ENCODE peak calls at places on chromosomes 11 and 22, in seven cellular contexts. One of them, this sample, is unnamed.

GRCh38 chr22:19708323-19709011 is 5.8 kb upstream of the SEPTIN5 start:
- DNase-seq in fibroblast of the aortic adventitia: no peak
- DNase-seq in AG04449: no peak
- DNase-seq in fibroblast of pulmonary artery: no peak
- DNase-seq in kidney: peak
- DNase-seq in A549: no peak
- DNase-seq in tibial nerve: no peak
- DNase-seq in this sample: no peak

GRCh38 chr22:35966314-35967045 is 62.1 kb downstream of the RBFOX2 start:
- DNase-seq in kidney: no peak
- DNase-seq in tibial nerve: no peak
- DNase-seq in AG04449: no peak
- DNase-seq in fibroblast of pulmonary artery: no peak
- DNase-seq in A549: no peak
- DNase-seq in fibroblast of the aortic adventitia: no peak
- DNase-seq in this sample: no peak

GRCh38 chr11:34278175-34278574 is 79.6 kb downstream of the ABTB2 start:
- DNase-seq in kidney: no peak
- DNase-seq in tibial nerve: no peak
- DNase-seq in fibroblast of pulmonary artery: no peak
- DNase-seq in AG04449: no peak
- DNase-seq in A549: no peak
- DNase-seq in fibroblast of the aortic adventitia: no peak
- DNase-seq in this sample: no peak

GRCh38 chr22:49423125-49423650 is 404.5 kb downstream of the BRD1 start:
- DNase-seq in tibial nerve: no peak
- DNase-seq in A549: no peak
- DNase-seq in AG04449: no peak
- DNase-seq in fibroblast of pulmonary artery: no peak
- DNase-seq in kidney: peak
- DNase-seq in fibroblast of the aortic adventitia: no peak
- DNase-seq in this sample: no peak

GRCh38 chr22:29306830-29307657 is 594 bp downstream of the GAS2L1 start:
- DNase-seq in AG04449: no peak
- DNase-seq in fibroblast of pulmonary artery: peak
- DNase-seq in A549: peak
- DNase-seq in kidney: peak
- DNase-seq in tibial nerve: peak
- DNase-seq in fibroblast of the aortic adventitia: peak
- DNase-seq in this sample: no peak

GRCh38 chr11:130865091-130865771 is 51.0 kb downstream of the SNX19 start:
- DNase-seq in AG04449: no peak
- DNase-seq in tibial nerve: no peak
- DNase-seq in A549: no peak
- DNase-seq in fibroblast of pulmonary artery: no peak
- DNase-seq in fibroblast of the aortic adventitia: no peak
- DNase-seq in kidney: no peak
- DNase-seq in this sample: no peak

GRCh38 chr11:6414874-6415328 is 4.0 kb downstream of the APBB1 start:
- DNase-seq in kidney: no peak
- DNase-seq in A549: no peak
- DNase-seq in fibroblast of pulmonary artery: no peak
- DNase-seq in tibial nerve: no peak
- DNase-seq in AG04449: no peak
- DNase-seq in fibroblast of the aortic adventitia: no peak
- DNase-seq in this sample: no peak

GRCh38 chr11:8913961-8914660 is 3.1 kb downstream of the AKIP1 start:
- DNase-seq in fibroblast of pulmonary artery: peak
- DNase-seq in AG04449: no peak
- DNase-seq in tibial nerve: no peak
- DNase-seq in A549: peak
- DNase-seq in fibroblast of the aortic adventitia: peak
- DNase-seq in kidney: no peak
- DNase-seq in this sample: no peak

GRCh38 chr11:21511835-21512440 is 680.9 kb upstream of the ANO5 start:
- DNase-seq in kidney: no peak
- DNase-seq in tibial nerve: no peak
- DNase-seq in fibroblast of pulmonary artery: peak
- DNase-seq in fibroblast of the aortic adventitia: peak
- DNase-seq in A549: peak
- DNase-seq in AG04449: no peak
- DNase-seq in this sample: peak

GRCh38 chr22:46846154-46846831 is 83.8 kb downstream of the TBC1D22A start:
- DNase-seq in A549: no peak
- DNase-seq in AG04449: no peak
- DNase-seq in fibroblast of the aortic adventitia: no peak
- DNase-seq in kidney: no peak
- DNase-seq in fibroblast of pulmonary artery: peak
- DNase-seq in tibial nerve: no peak
- DNase-seq in this sample: no peak

GRCh38 chr11:54832676-54833075 is 126.0 kb downstream of the OR4A5 start:
- DNase-seq in AG04449: no peak
- DNase-seq in kidney: no peak
- DNase-seq in fibroblast of the aortic adventitia: no peak
- DNase-seq in fibroblast of pulmonary artery: no peak
- DNase-seq in tibial nerve: no peak
- DNase-seq in A549: no peak
- DNase-seq in this sample: no peak

GRCh38 chr11:62689421-62690183 is at the start of gene LRRN4CL:
- DNase-seq in fibroblast of the aortic adventitia: peak
- DNase-seq in kidney: no peak
- DNase-seq in AG04449: no peak
- DNase-seq in A549: no peak
- DNase-seq in fibroblast of pulmonary artery: peak
- DNase-seq in tibial nerve: peak
- DNase-seq in this sample: no peak

GRCh38 chr11:62687508-62688396 is 1.6 kb downstream of the LRRN4CL start:
- DNase-seq in AG04449: no peak
- DNase-seq in kidney: peak
- DNase-seq in A549: no peak
- DNase-seq in fibroblast of pulmonary artery: no peak
- DNase-seq in fibroblast of the aortic adventitia: no peak
- DNase-seq in tibial nerve: no peak
- DNase-seq in this sample: no peak

GRCh38 chr11:62682518-62682917 is 3.6 kb upstream of the UBXN1 start:
- DNase-seq in fibroblast of pulmonary artery: no peak
- DNase-seq in kidney: no peak
- DNase-seq in AG04449: no peak
- DNase-seq in tibial nerve: no peak
- DNase-seq in fibroblast of the aortic adventitia: no peak
- DNase-seq in A549: no peak
- DNase-seq in this sample: no peak

DNA sequence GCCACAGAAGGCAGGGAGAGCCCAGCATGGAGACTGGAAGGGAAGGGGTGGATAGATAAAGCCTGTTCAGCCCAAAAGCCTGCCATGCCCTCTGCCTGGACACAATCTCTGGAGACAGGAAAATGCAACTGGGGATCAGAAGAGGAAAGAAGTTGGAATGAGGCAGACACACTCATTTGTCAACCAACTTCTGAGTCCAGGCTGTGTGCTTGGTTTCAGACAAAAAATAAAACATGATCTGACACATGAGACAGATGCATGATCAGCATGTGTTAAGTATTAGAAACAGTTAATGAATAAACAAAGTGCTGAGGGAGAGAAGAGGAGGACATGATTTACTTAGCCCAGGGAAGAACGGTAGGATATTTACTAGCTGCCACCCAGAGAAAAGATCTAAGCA is 849 bp downstream of the LRRN4CL start:
- DNase-seq in fibroblast of the aortic adventitia: peak
- DNase-seq in fibroblast of pulmonary artery: no peak
- DNase-seq in A549: no peak
- DNase-seq in tibial nerve: no peak
- DNase-seq in kidney: no peak
- DNase-seq in AG04449: no peak
- DNase-seq in this sample: no peak
- H3K4me3 ChIP-seq in fibroblast of the aortic adventitia: peak
- H3K4me3 ChIP-seq in fibroblast of pulmonary artery: no peak
- H3K4me3 ChIP-seq in A549: no peak
- H3K4me3 ChIP-seq in tibial nerve: peak
- H3K4me3 ChIP-seq in kidney: peak
- H3K4me3 ChIP-seq in AG04449: peak
- H3K4me3 ChIP-seq in this sample: no peak

DNA sequence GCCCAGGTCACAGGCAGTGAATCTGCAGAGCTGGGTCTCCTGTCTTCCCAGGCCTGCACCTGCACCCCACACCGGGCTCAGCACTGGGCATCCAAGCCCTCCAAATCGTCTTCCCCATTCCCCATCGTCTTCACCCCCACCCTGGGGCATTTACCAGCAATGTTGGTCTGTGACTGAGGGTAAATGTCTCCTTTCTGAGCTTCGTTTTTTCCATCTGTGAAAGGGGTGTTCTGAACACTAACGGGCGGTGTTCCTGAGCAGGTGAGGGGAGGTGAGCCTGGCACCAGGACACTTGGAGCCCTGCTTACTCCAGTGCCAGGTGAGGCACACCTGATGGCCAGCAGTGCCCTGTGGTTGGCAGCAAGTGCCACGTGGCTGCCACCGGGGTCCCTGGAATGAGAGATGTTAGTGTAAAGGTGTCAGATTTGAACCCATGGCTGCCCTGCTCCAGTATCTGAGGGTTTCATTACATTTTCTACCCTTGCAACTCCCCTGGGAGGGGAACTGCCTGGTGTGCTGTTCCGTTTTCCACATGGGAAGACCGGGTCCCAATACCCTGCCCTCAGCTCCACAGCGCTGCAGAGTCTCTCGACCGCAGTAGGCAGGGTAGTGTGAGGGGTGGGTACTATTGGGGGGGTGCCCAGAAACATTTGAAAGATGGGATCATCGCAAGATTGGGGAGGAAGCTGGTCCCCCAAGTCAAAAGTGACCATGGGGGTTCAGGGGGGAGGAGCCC is 1.9 kb downstream of the CDC42EP1 start:
- DNase-seq in fibroblast of pulmonary artery: no peak
- DNase-seq in fibroblast of the aortic adventitia: no peak
- DNase-seq in AG04449: no peak
- DNase-seq in tibial nerve: no peak
- DNase-seq in kidney: no peak
- DNase-seq in A549: no peak
- DNase-seq in this sample: no peak
- TF ChIP-seq CTCF in fibroblast of pulmonary artery: no peak
- TF ChIP-seq CTCF in fibroblast of the aortic adventitia: no peak
- TF ChIP-seq CTCF in AG04449: no peak
- TF ChIP-seq CTCF in tibial nerve: no peak
- TF ChIP-seq CTCF in kidney: no peak
- TF ChIP-seq CTCF in A549: no peak
- TF ChIP-seq CTCF in this sample: no peak

GRCh38 chr11:120390585-120390922 is 54.3 kb downstream of the ARHGEF12 start:
- DNase-seq in fibroblast of the aortic adventitia: no peak
- DNase-seq in fibroblast of pulmonary artery: no peak
- DNase-seq in A549: no peak
- DNase-seq in kidney: no peak
- DNase-seq in AG04449: no peak
- DNase-seq in tibial nerve: no peak
- DNase-seq in this sample: no peak
- H3K4me3 ChIP-seq in fibroblast of the aortic adventitia: no peak
- H3K4me3 ChIP-seq in fibroblast of pulmonary artery: no peak
- H3K4me3 ChIP-seq in A549: no peak
- H3K4me3 ChIP-seq in kidney: no peak
- H3K4me3 ChIP-seq in AG04449: no peak
- H3K4me3 ChIP-seq in tibial nerve: no peak
- H3K4me3 ChIP-seq in this sample: no peak

GRCh38 chr11:20448838-20449237 is 61.3 kb downstream of the PRMT3 start:
- DNase-seq in kidney: no peak
- DNase-seq in tibial nerve: no peak
- DNase-seq in AG04449: no peak
- DNase-seq in A549: no peak
- DNase-seq in fibroblast of pulmonary artery: no peak
- DNase-seq in fibroblast of the aortic adventitia: no peak
- DNase-seq in this sample: no peak
- TF ChIP-seq CTCF in kidney: no peak
- TF ChIP-seq CTCF in tibial nerve: no peak
- TF ChIP-seq CTCF in AG04449: no peak
- TF ChIP-seq CTCF in A549: no peak
- TF ChIP-seq CTCF in fibroblast of pulmonary artery: no peak
- TF ChIP-seq CTCF in fibroblast of the aortic adventitia: no peak
- TF ChIP-seq CTCF in this sample: no peak

GRCh38 chr22:48099671-48100070 is 1337.2 kb downstream of the TBC1D22A start:
- DNase-seq in fibroblast of pulmonary artery: no peak
- DNase-seq in tibial nerve: no peak
- DNase-seq in A549: no peak
- DNase-seq in AG04449: no peak
- DNase-seq in fibroblast of the aortic adventitia: no peak
- DNase-seq in kidney: no peak
- DNase-seq in this sample: no peak
- H3K4me3 ChIP-seq in fibroblast of pulmonary artery: no peak
- H3K4me3 ChIP-seq in tibial nerve: no peak
- H3K4me3 ChIP-seq in A549: no peak
- H3K4me3 ChIP-seq in AG04449: no peak
- H3K4me3 ChIP-seq in fibroblast of the aortic adventitia: no peak
- H3K4me3 ChIP-seq in kidney: no peak
- H3K4me3 ChIP-seq in this sample: no peak